ENCODE peak calls at places on chromosome 6, in nine cellular contexts. H is prostate gland, T is uterus, W is cardiac muscle cell, P is retinal pigment epithelial cell, V is AG09309, A is body of pancreas, B is ovary, L is heart left ventricle. I is an unnamed sample.

GRCh38 chr6:125983246-125983945 is 2.9 kb upstream of the TRMT11 start:
- DNase-seq in H (no peak), V (peak), B (no peak), W (no peak), T (no peak), P (peak), L (no peak), A (no peak), I (no peak)

GRCh38 chr6:77447254-77447653 is 16.0 kb downstream of the HTR1B start:
- DNase-seq in B (no peak), H (no peak), V (no peak), W (no peak), T (no peak), A (no peak), P (no peak), L (no peak), I (no peak)

GRCh38 chr6:159871241-159871640 is 19.5 kb upstream of the MAS1 start:
- DNase-seq in L (no peak), V (no peak), B (no peak), H (no peak), A (peak), P (no peak), W (no peak), T (no peak), I (no peak)

GRCh38 chr6:132931937-132932336 is 117.6 kb downstream of the RPS12 start:
- DNase-seq in W (no peak), H (peak), L (no peak), A (peak), P (peak), B (no peak), T (no peak), V (peak), I (peak)

GRCh38 chr6:138227316-138227781 is 9.1 kb upstream of the PBOV1 start:
- DNase-seq in P (no peak), B (no peak), A (peak), W (no peak), T (no peak), V (no peak), H (peak), L (no peak), I (peak)

GRCh38 chr6:53564401-53565065 is 19.6 kb upstream of the GCLC start:
- DNase-seq in H (no peak), B (no peak), L (no peak), W (no peak), P (no peak), T (no peak), V (no peak), A (no peak), I (no peak)

GRCh38 chr6:132526461-132526860 is 11.6 kb upstream of the TAAR9 start:
- DNase-seq in H (no peak), P (no peak), V (no peak), A (no peak), W (no peak), L (no peak), B (no peak), T (no peak), I (no peak)

GRCh38 chr6:2695464-2696095 is 55.1 kb downstream of the MYLK4 start:
- DNase-seq in A (no peak), W (peak), T (no peak), B (no peak), L (no peak), H (no peak), V (no peak), P (no peak), I (no peak)

GRCh38 chr6:156808287-156808686 is 31.1 kb downstream of the ARID1B start:
- DNase-seq in B (no peak), H (no peak), L (no peak), V (no peak), T (no peak), A (peak), W (peak), P (peak), I (no peak)

GRCh38 chr6:81962198-81962597 is 209.7 kb upstream of the TENT5A start:
- DNase-seq in L (no peak), V (no peak), A (no peak), T (no peak), B (no peak), W (no peak), P (no peak), H (no peak), I (no peak)

GRCh38 chr6:11040134-11040533 is 4.0 kb downstream of the ELOVL2 start:
- DNase-seq in V (no peak), T (no peak), P (no peak), A (no peak), W (no peak), H (no peak), L (no peak), B (no peak), I (no peak)

GRCh38 chr6:42923656-42924055 is 5.6 kb upstream of the CNPY3 start:
- DNase-seq in W (no peak), P (no peak), L (no peak), H (no peak), B (no peak), A (no peak), V (peak), T (no peak), I (peak)

GRCh38 chr6:15352884-15353283 is 107.0 kb downstream of the JARID2 start:
- DNase-seq in L (no peak), A (no peak), T (no peak), V (no peak), H (no peak), B (no peak), W (no peak), P (no peak), I (no peak)

GRCh38 chr6:53496797-53497196 is 48.1 kb downstream of the GCLC start:
- DNase-seq in B (no peak), V (peak), P (peak), W (no peak), A (no peak), H (no peak), T (no peak), L (no peak), I (no peak)

GRCh38 chr6:104540743-104541142 is 319.0 kb downstream of the HACE1 start:
- DNase-seq in P (no peak), L (no peak), A (no peak), T (no peak), B (no peak), W (no peak), V (peak), H (no peak), I (no peak)

GRCh38 chr6:34148864-34149810 is 3.2 kb upstream of the GRM4 start:
- DNase-seq in T (no peak), H (no peak), P (no peak), W (no peak), B (peak), V (no peak), A (no peak), L (no peak), I (no peak)

GRCh38 chr6:17280552-17281090 is 540 bp upstream of the RBM24 start:
- DNase-seq in W (peak), H (no peak), L (peak), P (no peak), V (no peak), T (peak), A (peak), B (peak), I (no peak)
- TF ChIP-seq CTCF in W (peak), H (no peak), L (no peak), P (peak), V (peak), T (no peak), A (no peak), B (no peak), I (no peak)

GRCh38 chr6:165988757-165989456 is 178.7 kb downstream of the TBXT start:
- DNase-seq in T (no peak), A (no peak), P (no peak), V (no peak), L (no peak), H (no peak), W (no peak), B (peak), I (no peak)

GRCh38 chr6:165985926-165986646 is 181.6 kb downstream of the TBXT start:
- DNase-seq in B (peak), L (no peak), W (no peak), H (no peak), A (no peak), V (no peak), P (no peak), T (no peak), I (no peak)

GRCh38 chr6:165988306-165988756 is 179.3 kb downstream of the TBXT start:
- DNase-seq in T (no peak), V (no peak), A (no peak), P (no peak), L (no peak), H (no peak), B (no peak), W (peak), I (no peak)

GRCh38 chr6:165986647-165987482 is 180.8 kb downstream of the TBXT start:
- DNase-seq in H (no peak), B (peak), W (peak), T (no peak), V (no peak), L (no peak), A (no peak), P (no peak), I (no peak)

GRCh38 chr6:165987483-165988305 is 180.0 kb downstream of the TBXT start:
- DNase-seq in B (peak), H (no peak), V (no peak), W (peak), A (peak), L (peak), P (peak), T (peak), I (no peak)
- H3K4me3 ChIP-seq in B (peak), H (peak), V (peak), W (peak), A (no peak), L (peak), P (peak), T (peak), I (peak)

GRCh38 chr6:44245912-44246662 is 814 bp upstream of the HSP90AB1 start:
- DNase-seq in L (peak), H (peak), A (peak), T (peak), W (peak), P (no peak), V (no peak), B (peak), I (peak)
- TF ChIP-seq CTCF in L (peak), H (peak), A (no peak), T (no peak), W (no peak), P (peak), V (peak), B (no peak), I (peak)

GRCh38 chr6:165799736-165800135 is 136.7 kb upstream of the PDE10A start:
- DNase-seq in B (no peak), V (no peak), A (peak), W (no peak), H (no peak), P (no peak), L (peak), T (peak), I (no peak)
- H3K4me3 ChIP-seq in B (no peak), V (no peak), A (no peak), W (no peak), H (no peak), P (no peak), L (no peak), T (no peak), I (no peak)

GRCh38 chr6:118736351-118736750 is 85.0 kb upstream of the CEP85L start:
- DNase-seq in H (no peak), L (no peak), T (no peak), V (no peak), P (no peak), W (no peak), B (no peak), A (no peak), I (no peak)

GRCh38 chr6:118739976-118740771 is 88.8 kb upstream of the CEP85L start:
- DNase-seq in T (no peak), V (no peak), A (no peak), L (no peak), P (no peak), B (no peak), H (no peak), W (no peak), I (no peak)

DNA sequence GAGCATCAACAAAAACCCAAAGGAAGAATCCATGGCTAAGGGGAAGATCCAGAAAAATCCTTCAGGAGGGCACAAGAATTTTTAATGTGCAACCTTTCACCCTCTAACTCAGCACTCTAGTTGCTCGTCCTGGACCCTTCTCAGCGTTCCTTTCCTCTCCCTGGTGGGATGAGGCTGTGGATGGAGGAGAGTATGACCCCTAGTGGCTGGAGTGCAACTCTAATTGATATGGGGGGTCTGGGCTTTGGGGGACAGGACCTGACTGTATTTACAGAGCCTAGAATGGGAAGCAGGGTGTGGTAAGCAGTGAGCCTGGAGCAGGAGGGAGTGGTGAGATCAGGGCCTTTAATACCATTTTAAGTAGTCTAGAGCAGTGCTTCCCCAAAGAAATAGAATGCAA is 83.9 kb upstream of the CEP85L start:
- DNase-seq in H (no peak), T (no peak), A (no peak), V (no peak), P (no peak), B (no peak), W (peak), L (no peak), I (no peak)
- TF ChIP-seq CTCF in H (no peak), T (peak), A (no peak), V (peak), P (peak), B (no peak), W (peak), L (no peak), I (no peak)

DNA sequence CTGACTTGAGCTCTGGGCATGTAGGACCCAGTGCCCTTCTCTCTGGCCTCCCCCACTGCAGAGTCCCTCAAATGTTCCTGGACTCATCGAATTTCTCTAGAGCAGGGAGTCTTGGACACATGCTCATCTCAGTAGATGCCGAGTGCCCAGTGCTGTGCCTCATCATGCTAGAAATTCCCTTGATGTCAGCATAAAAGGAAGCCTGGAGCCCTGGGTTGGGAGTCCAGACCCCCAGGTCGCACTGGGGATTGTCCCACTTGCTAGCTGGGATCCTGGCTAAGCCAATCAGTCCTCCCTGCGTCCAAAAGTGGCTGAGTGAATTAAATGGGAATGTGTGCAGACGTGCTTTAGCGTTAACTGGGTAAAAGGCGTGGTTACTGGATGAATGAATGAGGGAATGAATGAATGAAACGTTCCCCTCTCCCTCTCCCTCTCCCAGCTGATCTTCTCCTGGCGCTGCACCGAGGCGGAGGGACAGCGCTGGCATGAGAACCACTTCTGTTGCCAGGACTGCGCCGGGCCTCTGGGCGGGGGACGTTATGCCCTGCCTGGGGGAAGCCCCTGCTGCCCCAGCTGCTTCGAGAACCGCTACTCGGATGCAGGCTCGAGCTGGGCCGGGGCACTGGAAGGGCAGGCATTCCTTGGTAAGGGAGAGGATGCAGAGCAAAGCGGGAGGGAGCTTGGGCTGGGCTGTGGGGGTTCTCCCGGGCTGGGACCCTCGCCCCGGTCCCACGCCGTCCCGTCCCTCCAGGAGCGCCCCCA is 1.6 kb upstream of the TOMM6 start:
- DNase-seq in A (peak), P (no peak), V (no peak), T (no peak), B (no peak), W (no peak), L (no peak), H (no peak), I (no peak)
- H3K4me3 ChIP-seq in A (peak), P (peak), V (peak), T (peak), B (peak), W (peak), L (peak), H (peak), I (peak)

DNA sequence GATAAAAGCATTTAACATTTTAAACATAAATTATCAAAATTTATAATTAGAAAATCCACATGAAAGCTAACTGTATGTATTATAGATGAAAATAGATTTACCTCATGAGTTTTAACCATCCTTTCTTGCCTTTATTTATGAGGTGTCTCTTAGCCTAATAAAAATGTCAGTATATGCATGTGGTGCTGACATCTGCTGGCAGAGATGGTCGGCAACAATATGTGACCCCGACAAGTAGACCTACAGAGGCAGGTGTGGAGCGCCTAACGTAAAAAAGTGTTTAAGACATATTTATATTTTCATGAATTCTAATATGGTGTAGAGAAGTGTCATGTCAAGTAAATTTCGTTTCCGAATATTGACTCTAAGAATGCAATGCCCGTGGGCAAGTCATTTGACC is 149.0 kb upstream of the FUT9 start:
- DNase-seq in B (no peak), T (no peak), H (no peak), V (no peak), A (peak), L (no peak), W (peak), P (no peak), I (no peak)
- TF ChIP-seq CTCF in B (no peak), T (no peak), H (no peak), V (no peak), A (peak), L (peak), W (no peak), P (peak), I (peak)

DNA sequence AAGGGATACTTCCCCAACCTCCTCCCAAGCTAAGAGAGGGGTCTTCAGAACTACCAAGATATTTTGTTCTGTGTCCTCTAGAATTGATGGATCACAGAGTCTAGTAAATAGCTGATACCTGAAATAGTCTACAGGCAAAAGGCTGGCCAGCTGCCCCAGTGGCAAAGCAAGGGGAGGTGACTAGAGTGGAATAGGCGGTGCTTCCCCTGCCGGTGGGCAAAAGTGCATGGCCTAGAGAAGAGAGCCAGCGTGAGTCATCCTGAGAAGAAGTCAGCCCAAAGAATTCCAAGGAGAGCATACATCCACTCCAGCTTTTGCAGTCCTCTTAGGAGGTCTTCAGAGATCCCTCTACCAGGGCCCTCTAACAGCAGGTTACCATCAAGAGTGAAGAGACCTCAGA is 14.7 kb downstream of the DPPA5 start:
- DNase-seq in W (no peak), L (no peak), B (no peak), V (no peak), P (no peak), T (no peak), A (no peak), H (no peak), I (no peak)
- H3K4me3 ChIP-seq in W (no peak), L (no peak), B (no peak), V (no peak), P (no peak), T (no peak), A (no peak), H (no peak), I (no peak)

GRCh38 chr6:35317483-35318199 is 20.0 kb downstream of the DEF6 start:
- DNase-seq in B (no peak), W (no peak), V (no peak), P (no peak), A (peak), H (no peak), T (no peak), L (no peak), I (no peak)
- TF ChIP-seq CTCF in B (no peak), W (no peak), V (no peak), P (no peak), A (no peak), H (no peak), T (no peak), L (no peak), I (no peak)

GRCh38 chr6:108120311-108120710 is 45.5 kb upstream of the NR2E1 start:
- DNase-seq in H (no peak), B (no peak), L (no peak), P (no peak), T (no peak), V (no peak), W (no peak), A (no peak), I (no peak)

GRCh38 chr6:108119212-108120141 is 44.9 kb upstream of the OSTM1 start:
- DNase-seq in L (no peak), A (no peak), H (no peak), V (no peak), W (peak), P (no peak), T (no peak), B (no peak), I (no peak)

GRCh38 chr6:108118359-108118724 is 43.8 kb upstream of the OSTM1 start:
- DNase-seq in L (no peak), A (no peak), P (no peak), T (no peak), W (no peak), B (no peak), V (no peak), H (no peak), I (no peak)

GRCh38 chr6:108117427-108118358 is 43.2 kb upstream of the OSTM1 start:
- DNase-seq in A (peak), T (no peak), V (no peak), P (no peak), L (peak), B (peak), W (peak), H (no peak), I (no peak)

DNA sequence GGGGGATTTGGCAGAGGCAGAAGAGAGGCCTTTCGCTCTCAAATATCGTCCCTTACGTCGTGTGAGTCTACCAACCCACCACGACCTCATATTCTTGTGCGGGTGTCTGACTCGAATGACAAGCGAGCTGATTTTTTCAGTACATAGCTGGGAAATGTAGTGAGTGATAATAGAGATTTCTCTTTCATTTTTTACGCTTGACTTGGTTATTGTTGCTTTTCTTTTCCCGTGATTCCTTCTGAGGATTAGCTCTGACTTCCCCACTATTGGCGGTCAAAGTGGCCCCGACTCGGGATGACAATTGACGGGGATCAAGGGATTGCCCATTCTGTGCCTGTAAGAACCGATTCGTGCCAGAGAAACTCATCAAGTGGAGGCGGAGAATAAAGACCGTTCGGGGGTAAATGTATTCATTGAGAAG is 44.3 kb upstream of the OSTM1 start:
- DNase-seq in T (no peak), W (no peak), H (no peak), B (no peak), V (no peak), A (no peak), P (no peak), L (no peak), I (no peak)
- H3K4me3 ChIP-seq in T (peak), W (peak), H (peak), B (peak), V (peak), A (no peak), P (peak), L (peak), I (no peak)